ENCODE peak calls at places on chromosome 14, in six cellular contexts. P is naive thymus-derived CD4-positive, alpha-beta T cell; O is IMR-90; V is tibial artery; C is A549; I is fibroblast of lung. B is an unnamed sample.
A peak's percentile ranks its signal among the peaks of the same experiment; 100 is the strongest.

GRCh38 chr14:106790189-106791036 is 1264.0 kb downstream of the TMEM121 start:
- DNase-seq in O (no peak), P (peak; percentile 56), I (no peak), V (peak; percentile 45), C (peak; percentile 57), B (no peak)

GRCh38 chr14:95683793-95684192 is 2.4 kb upstream of the TCL1B start:
- DNase-seq in O (no peak), I (no peak), C (peak; percentile 34), V (no peak), P (no peak), B (no peak)

GRCh38 chr14:100361626-100362025 is 38.5 kb downstream of the SLC25A47 start:
- DNase-seq in I (no peak), O (no peak), V (no peak), P (no peak), C (no peak), B (no peak)

GRCh38 chr14:85531594-85532391 is 1.8 kb downstream of the FLRT2 start:
- DNase-seq in V (peak; percentile 76), O (peak; percentile 80), C (peak; percentile 79), P (no peak), I (peak; percentile 73), B (no peak)

GRCh38 chr14:68140111-68140741 is 320.6 kb downstream of the RAD51B start:
- DNase-seq in O (peak; percentile 99), V (no peak), P (no peak), I (peak; percentile 100), C (peak; percentile 99), B (peak; percentile 96)

GRCh38 chr14:64503434-64504309 is at the start of gene ZBTB25:
- DNase-seq in C (peak; percentile 94), O (peak; percentile 93), P (peak; percentile 88), V (peak; percentile 88), I (peak; percentile 94), B (peak; percentile 78)

GRCh38 chr14:64891839-64892375 is 12.2 kb upstream of the SPTB start:
- DNase-seq in I (peak; percentile 57), V (no peak), C (peak; percentile 80), O (peak; percentile 77), P (no peak), B (peak; percentile 34)

GRCh38 chr14:23377201-23377550 is 330 bp downstream of the CMTM5 start:
- DNase-seq in I (no peak), P (no peak), O (no peak), C (no peak), V (no peak), B (no peak)

GRCh38 chr14:93538411-93538810 is 107.7 kb downstream of the UNC79 start:
- DNase-seq in P (no peak), I (peak; percentile 6), O (peak; percentile 2), V (no peak), C (peak; percentile 67), B (no peak)

GRCh38 chr14:102394717-102395378 is 32.1 kb downstream of the TECPR2 start:
- DNase-seq in O (no peak), V (no peak), I (no peak), P (no peak), C (no peak), B (no peak)

GRCh38 chr14:100695423-100695738 is 31.3 kb upstream of the DLK1 start:
- DNase-seq in C (no peak), I (no peak), V (no peak), P (no peak), O (no peak), B (no peak)

DNA sequence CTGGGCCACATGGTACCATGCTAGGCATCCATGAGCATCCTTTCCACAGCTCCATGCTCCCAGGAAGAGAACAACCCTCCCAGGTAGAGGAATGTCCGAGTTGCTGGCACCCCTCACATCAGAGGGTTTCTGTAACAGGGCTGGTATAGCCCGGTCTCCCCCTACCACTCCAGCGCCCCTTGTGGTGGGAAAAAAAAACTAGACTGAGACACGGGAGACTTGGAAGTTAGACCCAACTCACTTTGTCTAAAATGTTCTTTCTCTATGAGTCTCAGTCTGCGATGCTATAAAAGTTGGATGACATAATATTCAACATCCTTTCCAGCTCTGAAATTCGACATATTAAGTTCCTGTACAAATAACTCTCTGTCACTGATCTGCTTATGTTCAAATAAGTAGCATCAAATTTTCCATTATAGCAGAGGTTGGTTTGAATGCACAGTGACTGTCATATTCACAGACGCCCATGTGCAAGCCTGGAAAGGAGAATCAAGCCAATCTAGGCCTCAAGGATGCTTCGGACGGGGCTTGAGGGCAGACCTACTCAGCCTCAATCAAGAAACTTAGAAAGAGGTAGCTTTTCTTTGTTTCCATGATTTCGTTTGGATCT is 25.7 kb upstream of the TC2N start:
- DNase-seq in O (no peak), I (no peak), V (no peak), C (no peak), P (no peak), B (no peak)
- H3K27ac ChIP-seq in O (no peak overlapping the region), I (no peak overlapping the region), V (peak overlapping the region; percentile 70), C (no peak overlapping the region), P (no peak overlapping the region), B (no peak overlapping the region)

GRCh38 chr14:91163316-91163715 is 49.4 kb downstream of the DGLUCY start:
- DNase-seq in V (no peak), C (no peak), I (no peak), O (no peak), P (no peak), B (no peak)
- H3K27ac ChIP-seq in V (no peak overlapping the region), C (no peak overlapping the region), I (no peak overlapping the region), O (no peak overlapping the region), P (no peak overlapping the region), B (no peak overlapping the region)

GRCh38 chr14:77730976-77731497 is 23.1 kb downstream of the SLIRP start:
- DNase-seq in C (no peak), P (no peak), V (no peak), I (no peak), O (peak; percentile 33), B (no peak)
- H3K27ac ChIP-seq in C (no peak overlapping the region), P (no peak overlapping the region), V (no peak overlapping the region), I (no peak overlapping the region), O (no peak overlapping the region), B (no peak overlapping the region)

DNA sequence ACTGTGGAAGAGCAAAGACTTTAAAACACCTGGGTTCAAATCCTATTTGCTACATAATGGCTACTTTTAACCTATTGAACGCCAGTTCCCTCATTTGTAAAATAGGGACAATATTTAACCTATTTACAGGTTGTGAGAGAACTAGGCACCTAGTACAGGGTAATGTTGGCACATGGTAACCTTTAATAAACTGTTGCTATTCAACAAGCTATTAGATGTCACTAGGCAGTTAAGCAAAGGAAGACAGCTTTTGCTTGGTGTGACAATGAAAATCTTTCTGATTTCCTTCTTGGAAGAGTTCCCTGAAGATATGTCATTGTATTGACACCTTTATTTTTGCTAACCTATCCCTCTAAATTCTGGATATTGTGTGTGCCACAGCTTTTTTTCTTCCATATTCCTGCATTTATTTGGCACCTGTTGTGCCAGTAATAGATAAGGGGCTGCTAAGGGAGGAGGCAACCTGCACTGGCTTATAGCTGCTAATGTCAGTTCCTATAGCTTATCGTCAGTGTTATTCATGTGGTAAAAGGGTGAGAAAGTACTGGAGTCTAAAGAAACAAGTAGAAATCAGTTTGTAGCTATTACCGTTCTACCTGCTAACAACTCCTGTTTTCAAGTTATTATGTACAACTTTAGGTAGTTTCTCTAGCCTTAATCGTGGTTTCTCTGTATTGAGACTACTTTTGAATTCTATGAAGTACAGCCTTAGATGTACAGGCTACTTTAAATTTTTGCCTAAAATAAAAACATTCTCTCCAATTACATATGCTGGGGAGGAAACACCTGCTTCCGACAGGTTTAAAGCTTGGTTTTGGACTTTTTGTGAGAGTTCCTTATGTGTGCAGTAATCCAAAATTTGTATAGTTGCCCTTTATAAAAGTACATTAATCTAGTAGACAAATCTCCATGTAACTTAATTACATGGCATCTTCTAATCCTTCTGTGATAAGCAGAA is 24.3 kb downstream of the HIF1A start:
- DNase-seq in V (no peak), I (no peak), C (no peak), P (no peak), O (no peak), B (no peak)
- H3K27ac ChIP-seq in V (no peak overlapping the region), I (no peak overlapping the region), C (no peak overlapping the region), P (peak overlapping the region; percentile 56), O (no peak overlapping the region), B (no peak overlapping the region)

DNA sequence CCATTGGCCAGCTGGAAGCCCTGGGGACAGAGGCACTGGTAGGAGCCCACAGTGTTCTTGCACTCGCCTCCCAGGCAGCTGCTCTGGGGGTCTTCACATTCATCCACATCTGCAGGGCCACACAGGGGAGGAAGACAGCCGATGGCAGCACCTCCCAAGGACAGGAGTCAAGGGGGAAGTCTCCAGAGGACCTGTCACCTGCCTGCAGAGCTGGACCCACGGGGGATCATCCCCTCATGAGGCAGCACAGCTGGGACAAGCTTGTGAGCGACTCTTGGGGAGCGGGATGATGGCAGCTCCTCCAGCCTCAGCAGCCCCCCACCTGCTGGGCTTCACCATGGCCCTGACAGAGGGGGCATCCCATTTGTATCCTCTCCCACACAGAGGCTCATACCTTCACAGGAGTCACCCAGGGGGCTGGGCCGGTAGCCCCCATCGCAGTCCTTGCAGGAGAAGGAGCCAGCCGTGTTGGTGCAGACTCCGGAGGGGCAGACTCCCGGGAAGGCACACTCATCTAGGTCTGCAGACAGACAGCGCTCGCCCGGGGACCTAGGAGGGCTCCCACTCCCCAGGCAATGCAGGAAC is 15.4 kb downstream of the ISCA2 start:
- DNase-seq in V (peak; percentile 13), I (no peak), P (no peak), O (no peak), C (no peak), B (no peak)
- H3K27ac ChIP-seq in V (peak overlapping the region; percentile 62), I (no peak overlapping the region), P (no peak overlapping the region), O (no peak overlapping the region), C (no peak overlapping the region), B (no peak overlapping the region)

GRCh38 chr14:26286066-26286791 is 311.6 kb downstream of the NOVA1 start:
- DNase-seq in P (no peak), O (peak; percentile 13), C (no peak), I (peak; percentile 13), V (no peak), B (no peak)
- H3K27ac ChIP-seq in P (no peak overlapping the region), O (no peak overlapping the region), C (no peak overlapping the region), I (peak overlapping the region; percentile 4), V (no peak overlapping the region), B (no peak overlapping the region)

GRCh38 chr14:105389976-105390848 is 8.1 kb upstream of the TEX22 start:
- DNase-seq in O (no peak), P (no peak), I (no peak), V (peak; percentile 46), C (no peak), B (no peak)
- H3K27ac ChIP-seq in O (no peak overlapping the region), P (no peak overlapping the region), I (no peak overlapping the region), V (peak overlapping the region; percentile 4), C (no peak overlapping the region), B (no peak overlapping the region)

DNA sequence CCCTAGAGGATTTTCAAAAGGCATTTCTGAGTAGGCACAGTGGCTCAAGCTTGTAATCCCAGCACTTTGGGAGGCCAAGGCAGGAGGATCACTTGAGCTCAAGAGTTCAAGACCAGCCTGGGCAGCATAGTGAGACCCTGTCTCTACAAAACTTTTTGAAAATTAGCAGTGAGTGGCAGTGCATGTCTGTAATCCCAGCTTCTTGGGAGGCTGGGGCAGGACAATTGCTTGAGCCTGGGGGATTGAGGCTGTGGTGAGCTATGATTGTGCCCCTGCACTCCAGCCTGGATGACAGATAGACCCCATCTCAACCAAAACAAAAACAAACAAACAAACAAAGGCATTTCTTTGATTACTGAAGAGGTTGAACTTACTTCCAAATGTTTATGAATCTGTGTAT is 201.4 kb downstream of the KIF26A start:
- DNase-seq in I (no peak), P (no peak), O (no peak), V (no peak), C (no peak), B (no peak)
- H3K27ac ChIP-seq in I (no peak overlapping the region), P (no peak overlapping the region), O (no peak overlapping the region), V (no peak overlapping the region), C (no peak overlapping the region), B (no peak overlapping the region)

DNA sequence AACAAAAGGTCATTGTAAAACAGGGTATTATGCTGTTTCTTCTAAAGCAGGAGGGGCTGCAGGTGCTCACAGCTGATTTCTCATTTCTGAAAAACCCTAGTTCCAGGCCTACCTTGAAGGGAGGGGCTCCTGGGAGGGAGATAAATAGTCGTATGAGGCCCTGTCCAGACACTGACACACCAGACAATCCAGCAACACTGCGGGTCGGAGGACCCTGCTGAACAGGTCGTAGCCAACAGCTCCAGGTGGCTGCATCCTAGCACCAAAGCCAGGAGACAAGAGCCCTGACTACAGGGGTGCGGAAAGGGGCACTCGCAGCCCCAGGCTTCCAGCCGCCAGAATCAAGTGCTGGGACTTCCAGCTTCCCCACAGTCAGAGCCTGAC is 41.2 kb downstream of the PSMA6 start:
- DNase-seq in C (no peak), V (no peak), P (no peak), I (no peak), O (no peak), B (no peak)
- H3K27ac ChIP-seq in C (peak overlapping the region; percentile 97), V (no peak overlapping the region), P (peak overlapping the region; percentile 53), I (no peak overlapping the region), O (no peak overlapping the region), B (no peak overlapping the region)

B was measured in AG04450.